ENCODE peak calls at places on chromosomes 1 and 21, in five cellular contexts. M is osteoblast, C is Caki2, E is EH, S is anterior cingulate cortex. U is an unnamed sample.

GRCh38 chr1:45317163-45317562 is 9.5 kb upstream of the HPDL start:
- DNase-seq in M (no peak), C (no peak), S (no peak), E (no peak), U (no peak)

GRCh38 chr1:228089520-228090380 is 7.2 kb downstream of the ARF1 start:
- DNase-seq in M (no peak), C (no peak), S (no peak), E (no peak), U (no peak)

GRCh38 chr1:66644331-66644730 is 107.9 kb upstream of the DYNLT5 start:
- DNase-seq in M (no peak), C (no peak), S (no peak), E (no peak), U (no peak)

GRCh38 chr1:86916752-86917151 is 2.3 kb downstream of the HS2ST1 start:
- DNase-seq in C (no peak), E (no peak), M (no peak), S (no peak), U (no peak)

GRCh38 chr1:151542710-151543129 is 2.6 kb downstream of the TUFT1 start:
- DNase-seq in S (no peak), C (peak; percentile 70), M (peak; percentile 86), E (peak; percentile 99), U (no peak)

GRCh38 chr1:156383023-156383422 is 14.0 kb downstream of the RHBG start:
- DNase-seq in C (peak; percentile 27), M (peak; percentile 97), S (peak; percentile 34), E (peak; percentile 66), U (no peak)

GRCh38 chr1:226656601-226657277 is 82.3 kb downstream of the ITPKB start:
- DNase-seq in E (peak; percentile 71), S (no peak), M (peak; percentile 94), C (no peak), U (no peak)

GRCh38 chr1:2072109-2072806 is 22.0 kb downstream of the PRKCZ start:
- DNase-seq in C (no peak), S (no peak), M (no peak), E (no peak), U (no peak)

GRCh38 chr1:228066891-228067654 is 15.4 kb upstream of the ARF1 start:
- DNase-seq in M (peak; percentile 44), S (no peak), C (no peak), E (no peak), U (no peak)

GRCh38 chr1:2360588-2361364 is 30.6 kb downstream of the MORN1 start:
- DNase-seq in E (peak; percentile 41), C (no peak), S (no peak), M (peak; percentile 77), U (no peak)

GRCh38 chr1:35488346-35488745 is 68.9 kb downstream of the KIAA0319L start:
- DNase-seq in C (no peak), E (no peak), M (peak; percentile 18), S (no peak), U (no peak)

GRCh38 chr1:204377800-204378608 is 18.3 kb upstream of the PLEKHA6 start:
- DNase-seq in M (no peak), E (peak; percentile 37), S (no peak), C (peak; percentile 79), U (no peak)

GRCh38 chr1:2405588-2406295 is 6.6 kb downstream of the PEX10 start:
- DNase-seq in E (peak; percentile 55), C (no peak), S (no peak), M (peak; percentile 94), U (no peak)

GRCh38 chr1:179955731-179956130 is 1.1 kb downstream of the CEP350 start:
- DNase-seq in C (no peak), S (no peak), E (no peak), M (no peak), U (no peak)

GRCh38 chr1:116508090-116508983 is 62.5 kb downstream of the CD58 start:
- DNase-seq in S (no peak), E (no peak), C (no peak), M (no peak), U (no peak)

GRCh38 chr1:28395181-28395580 is 25.6 kb downstream of the PHACTR4 start:
- DNase-seq in S (no peak), C (peak; percentile 72), E (no peak), M (no peak), U (no peak)

GRCh38 chr1:6587261-6588005 is 7.6 kb downstream of the ZBTB48 start:
- DNase-seq in E (no peak), M (peak; percentile 90), S (peak; percentile 17), C (no peak), U (no peak)

GRCh38 chr21:26117324-26117971 is 53.1 kb downstream of the APP start:
- DNase-seq in C (no peak), M (no peak), S (no peak), E (no peak), U (no peak)

GRCh38 chr1:22262583-22262982 is 119.7 kb upstream of the WNT4 start:
- DNase-seq in S (no peak), M (no peak), C (no peak), E (no peak), U (no peak)

GRCh38 chr1:171801395-171801990 is 20.0 kb downstream of the METTL13 start:
- DNase-seq in M (peak; percentile 62), C (peak; percentile 51), E (peak; percentile 47), S (no peak), U (no peak)

GRCh38 chr1:155976062-155976912 is 2.1 kb downstream of the ARHGEF2 start:
- DNase-seq in C (no peak), S (peak; percentile 33), E (peak; percentile 90), M (peak; percentile 86), U (no peak)

GRCh38 chr1:210292276-210292851 is 36.3 kb upstream of the HHAT start:
- DNase-seq in E (peak; percentile 71), C (no peak), S (no peak), M (peak; percentile 85), U (no peak)

GRCh38 chr1:119225270-119225669 is 84.8 kb upstream of the WARS2 start:
- DNase-seq in M (peak; percentile 35), C (no peak), S (no peak), E (no peak), U (no peak)

GRCh38 chr1:152745289-152745704 is 12.5 kb upstream of the KPRP start:
- DNase-seq in M (no peak), E (no peak), C (no peak), S (no peak), U (no peak)

GRCh38 chr1:1752190-1752589 is 26.1 kb downstream of the NADK start:
- DNase-seq in E (no peak), C (no peak), M (peak; percentile 39), S (no peak), U (no peak)

GRCh38 chr1:37394574-37395464 is 79.6 kb upstream of the ZC3H12A start:
- DNase-seq in M (no peak), C (no peak), S (no peak), E (no peak), U (no peak)

GRCh38 chr1:30966690-30967369 is 58.3 kb upstream of the SDC3 start:
- DNase-seq in E (peak; percentile 85), C (peak; percentile 53), S (no peak), M (peak; percentile 57), U (no peak)

GRCh38 chr1:75745276-75745675 is 20.8 kb downstream of the ACADM start:
- DNase-seq in C (no peak), E (no peak), M (no peak), S (no peak), U (no peak)

GRCh38 chr1:245332513-245332912 is 177.7 kb downstream of the KIF26B start:
- DNase-seq in C (no peak), S (no peak), E (no peak), M (no peak), U (no peak)

GRCh38 chr21:16285646-16286223 is 556.0 kb downstream of the USP25 start:
- DNase-seq in E (no peak), M (no peak), S (no peak), C (no peak), U (no peak)

GRCh38 chr1:32240140-32240951 is 6.7 kb upstream of the FAM167B start:
- DNase-seq in S (peak; percentile 33), C (peak; percentile 54), M (peak; percentile 84), E (peak; percentile 81), U (no peak)

GRCh38 chr1:32138965-32139364 is 31.1 kb downstream of the KPNA6 start:
- DNase-seq in C (no peak), S (no peak), E (peak; percentile 57), M (peak; percentile 29), U (no peak)

GRCh38 chr1:198657550-198658064 is 18.8 kb downstream of the PTPRC start:
- DNase-seq in M (peak; percentile 22), S (no peak), E (peak; percentile 99), C (peak; percentile 72), U (no peak)

GRCh38 chr21:34197561-34197960 is 124.2 kb downstream of the MRPS6 start:
- DNase-seq in E (no peak), C (no peak), M (no peak), S (no peak), U (no peak)

GRCh38 chr21:31117046-31117916 is 79.0 kb upstream of the KRTAP19-8 start:
- DNase-seq in C (peak; percentile 40), S (no peak), M (peak; percentile 94), E (peak; percentile 57), U (no peak)

U was measured in GM12878.